ENCODE peak calls at places on chromosomes 16 and 17, in six cellular contexts. One of them, this sample, is unnamed.

GRCh38 chr17:5364696-5365095 is 54.8 kb downstream of the NUP88 start:
- DNase-seq in AG04450: no peak
- DNase-seq in CD4-positive, alpha-beta T cell: no peak
- DNase-seq in HFF-Myc: no peak
- DNase-seq in ascending aorta: no peak
- DNase-seq in stomach: no peak
- DNase-seq in this sample: no peak

GRCh38 chr17:32123782-32124181 is 18.5 kb upstream of the RHOT1 start:
- DNase-seq in HFF-Myc: no peak
- DNase-seq in CD4-positive, alpha-beta T cell: no peak
- DNase-seq in ascending aorta: no peak
- DNase-seq in stomach: no peak
- DNase-seq in AG04450: no peak
- DNase-seq in this sample: no peak

GRCh38 chr17:57011482-57012015 is 33.6 kb downstream of the SCPEP1 start:
- DNase-seq in ascending aorta: no peak
- DNase-seq in AG04450: no peak
- DNase-seq in CD4-positive, alpha-beta T cell: no peak
- DNase-seq in stomach: no peak
- DNase-seq in HFF-Myc: no peak
- DNase-seq in this sample: no peak

GRCh38 chr17:3167574-3167973 is 29.7 kb upstream of the OR1A2 start:
- DNase-seq in HFF-Myc: no peak
- DNase-seq in AG04450: no peak
- DNase-seq in stomach: no peak
- DNase-seq in CD4-positive, alpha-beta T cell: no peak
- DNase-seq in ascending aorta: no peak
- DNase-seq in this sample: no peak

GRCh38 chr17:58669853-58670252 is 22.0 kb downstream of the TEX14 start:
- DNase-seq in CD4-positive, alpha-beta T cell: no peak
- DNase-seq in ascending aorta: no peak
- DNase-seq in AG04450: no peak
- DNase-seq in HFF-Myc: no peak
- DNase-seq in stomach: no peak
- DNase-seq in this sample: no peak

GRCh38 chr17:32490101-32490482 is 3.3 kb downstream of the CDK5R1 start:
- DNase-seq in ascending aorta: no peak
- DNase-seq in stomach: no peak
- DNase-seq in HFF-Myc: no peak
- DNase-seq in CD4-positive, alpha-beta T cell: no peak
- DNase-seq in AG04450: no peak
- DNase-seq in this sample: no peak

GRCh38 chr16:16966439-16966838 is 504.3 kb downstream of the XYLT1 start:
- DNase-seq in stomach: no peak
- DNase-seq in ascending aorta: no peak
- DNase-seq in CD4-positive, alpha-beta T cell: no peak
- DNase-seq in AG04450: no peak
- DNase-seq in HFF-Myc: no peak
- DNase-seq in this sample: no peak

GRCh38 chr17:29677139-29677834 is 54.6 kb upstream of the CORO6 start:
- DNase-seq in HFF-Myc: no peak
- DNase-seq in ascending aorta: no peak
- DNase-seq in AG04450: no peak
- DNase-seq in CD4-positive, alpha-beta T cell: no peak
- DNase-seq in stomach: no peak
- DNase-seq in this sample: no peak

GRCh38 chr17:1915889-1916288 is 86.1 kb downstream of the RPA1 start:
- DNase-seq in HFF-Myc: no peak
- DNase-seq in stomach: no peak
- DNase-seq in ascending aorta: no peak
- DNase-seq in CD4-positive, alpha-beta T cell: no peak
- DNase-seq in AG04450: no peak
- DNase-seq in this sample: no peak

GRCh38 chr17:2321399-2321798 is 14.9 kb downstream of the TSR1 start:
- DNase-seq in HFF-Myc: no peak
- DNase-seq in ascending aorta: no peak
- DNase-seq in AG04450: no peak
- DNase-seq in stomach: no peak
- DNase-seq in CD4-positive, alpha-beta T cell: no peak
- DNase-seq in this sample: no peak

GRCh38 chr16:86065711-86066110 is 166.7 kb downstream of the IRF8 start:
- DNase-seq in AG04450: no peak
- DNase-seq in CD4-positive, alpha-beta T cell: no peak
- DNase-seq in stomach: no peak
- DNase-seq in HFF-Myc: no peak
- DNase-seq in ascending aorta: no peak
- DNase-seq in this sample: no peak

GRCh38 chr16:84754353-84754856 is 54.6 kb downstream of the USP10 start:
- DNase-seq in AG04450: peak
- DNase-seq in ascending aorta: no peak
- DNase-seq in HFF-Myc: peak
- DNase-seq in CD4-positive, alpha-beta T cell: peak
- DNase-seq in stomach: peak
- DNase-seq in this sample: peak
- TF ChIP-seq CTCF in AG04450: peak
- TF ChIP-seq CTCF in ascending aorta: peak
- TF ChIP-seq CTCF in HFF-Myc: peak
- TF ChIP-seq CTCF in CD4-positive, alpha-beta T cell: peak
- TF ChIP-seq CTCF in stomach: no peak
- TF ChIP-seq CTCF in this sample: peak

DNA sequence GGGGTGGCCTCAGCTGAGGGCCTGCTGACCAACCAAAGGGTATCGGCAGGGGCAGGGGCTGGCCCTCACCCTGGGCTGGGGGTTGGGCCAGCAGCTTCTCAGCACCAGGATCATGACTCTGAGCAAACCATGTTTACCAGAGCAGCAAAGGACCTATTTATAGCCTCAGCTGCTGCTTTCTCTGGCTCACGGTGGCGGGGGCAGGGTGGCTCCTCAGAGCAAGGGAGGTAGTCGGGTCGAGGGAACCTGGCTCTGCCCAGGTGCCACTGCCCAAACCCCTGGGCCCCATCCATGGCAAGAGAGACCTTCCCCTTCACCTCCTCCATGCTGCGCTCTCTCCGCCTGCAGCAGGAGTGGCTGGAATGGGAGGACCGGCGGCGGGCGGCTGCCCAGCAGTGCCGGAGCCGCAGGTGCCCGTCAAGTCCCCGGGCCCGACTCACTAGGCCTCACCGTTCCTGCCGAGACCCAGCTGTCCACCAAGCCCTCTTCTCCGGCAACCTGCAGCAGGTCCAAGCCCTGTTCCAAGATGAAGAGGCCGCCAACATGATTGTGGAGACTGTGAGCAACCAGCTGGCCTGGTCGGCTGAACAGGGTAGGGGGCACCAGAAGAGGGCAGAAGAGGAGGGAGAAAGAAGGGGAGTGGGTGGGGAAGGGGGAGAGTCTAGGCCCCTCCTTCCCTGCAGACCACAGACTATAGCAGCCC is at the start of gene ASB16:
- DNase-seq in HFF-Myc: no peak
- DNase-seq in AG04450: no peak
- DNase-seq in stomach: peak
- DNase-seq in CD4-positive, alpha-beta T cell: no peak
- DNase-seq in ascending aorta: no peak
- DNase-seq in this sample: no peak
- TF ChIP-seq CTCF in HFF-Myc: no peak
- TF ChIP-seq CTCF in AG04450: no peak
- TF ChIP-seq CTCF in stomach: no peak
- TF ChIP-seq CTCF in CD4-positive, alpha-beta T cell: no peak
- TF ChIP-seq CTCF in ascending aorta: no peak
- TF ChIP-seq CTCF in this sample: no peak

GRCh38 chr16:77951788-77952187 is 70.6 kb upstream of the CLEC3A start:
- DNase-seq in AG04450: no peak
- DNase-seq in HFF-Myc: no peak
- DNase-seq in CD4-positive, alpha-beta T cell: no peak
- DNase-seq in stomach: no peak
- DNase-seq in ascending aorta: no peak
- DNase-seq in this sample: no peak
- TF ChIP-seq CTCF in AG04450: peak
- TF ChIP-seq CTCF in HFF-Myc: no peak
- TF ChIP-seq CTCF in CD4-positive, alpha-beta T cell: no peak
- TF ChIP-seq CTCF in stomach: no peak
- TF ChIP-seq CTCF in ascending aorta: peak
- TF ChIP-seq CTCF in this sample: no peak

GRCh38 chr17:73643846-73644144 is 450 bp downstream of the SDK2 start:
- DNase-seq in AG04450: no peak
- DNase-seq in CD4-positive, alpha-beta T cell: no peak
- DNase-seq in HFF-Myc: no peak
- DNase-seq in stomach: no peak
- DNase-seq in ascending aorta: no peak
- DNase-seq in this sample: no peak
- TF ChIP-seq CTCF in AG04450: no peak
- TF ChIP-seq CTCF in CD4-positive, alpha-beta T cell: no peak
- TF ChIP-seq CTCF in HFF-Myc: no peak
- TF ChIP-seq CTCF in stomach: no peak
- TF ChIP-seq CTCF in ascending aorta: no peak
- TF ChIP-seq CTCF in this sample: no peak